ENCODE peak calls at places on chromosomes 13 and 19, in five cellular contexts. One of them, this sample, is unnamed.

GRCh38 chr13:101415358-101416174 is 742 bp downstream of the NALCN start:
- DNase-seq in psoas muscle: no peak
- DNase-seq in astrocyte of the cerebellum: no peak
- DNase-seq in occipital lobe: no peak
- DNase-seq in DMS153: no peak
- DNase-seq in this sample: no peak

GRCh38 chr19:5824791-5825577 is 14.5 kb downstream of the FUT6 start:
- DNase-seq in psoas muscle: no peak
- DNase-seq in astrocyte of the cerebellum: no peak
- DNase-seq in occipital lobe: no peak
- DNase-seq in DMS153: no peak
- DNase-seq in this sample: no peak

GRCh38 chr13:27182844-27183497 is 11.4 kb upstream of the USP12 start:
- DNase-seq in psoas muscle: peak
- DNase-seq in astrocyte of the cerebellum: peak
- DNase-seq in occipital lobe: no peak
- DNase-seq in DMS153: no peak
- DNase-seq in this sample: peak

GRCh38 chr13:30466358-30466714 is 600 bp upstream of the HMGB1 start:
- DNase-seq in psoas muscle: no peak
- DNase-seq in astrocyte of the cerebellum: no peak
- DNase-seq in occipital lobe: no peak
- DNase-seq in DMS153: no peak
- DNase-seq in this sample: no peak

GRCh38 chr13:111911141-111911720 is 155.7 kb upstream of the SOX1 start:
- DNase-seq in psoas muscle: no peak
- DNase-seq in astrocyte of the cerebellum: no peak
- DNase-seq in occipital lobe: no peak
- DNase-seq in DMS153: no peak
- DNase-seq in this sample: no peak

GRCh38 chr19:41298327-41298964 is 11.5 kb upstream of the CCDC97 start:
- DNase-seq in psoas muscle: peak
- DNase-seq in astrocyte of the cerebellum: peak
- DNase-seq in occipital lobe: no peak
- DNase-seq in DMS153: peak
- DNase-seq in this sample: no peak

GRCh38 chr13:41766439-41766838 is 194.5 kb downstream of the VWA8 start:
- DNase-seq in psoas muscle: no peak
- DNase-seq in astrocyte of the cerebellum: no peak
- DNase-seq in occipital lobe: no peak
- DNase-seq in DMS153: no peak
- DNase-seq in this sample: no peak

GRCh38 chr13:41542281-41542680 is 84.9 kb downstream of the RGCC start:
- DNase-seq in psoas muscle: no peak
- DNase-seq in astrocyte of the cerebellum: no peak
- DNase-seq in occipital lobe: no peak
- DNase-seq in DMS153: no peak
- DNase-seq in this sample: no peak

GRCh38 chr19:28154077-28154476 is 1058.9 kb downstream of the UQCRFS1 start:
- DNase-seq in psoas muscle: no peak
- DNase-seq in astrocyte of the cerebellum: no peak
- DNase-seq in occipital lobe: no peak
- DNase-seq in DMS153: no peak
- DNase-seq in this sample: no peak

GRCh38 chr13:107807306-107808073 is 407.8 kb downstream of the LIG4 start:
- DNase-seq in psoas muscle: no peak
- DNase-seq in astrocyte of the cerebellum: peak
- DNase-seq in occipital lobe: no peak
- DNase-seq in DMS153: peak
- DNase-seq in this sample: no peak

GRCh38 chr19:751501-752341 is 809 bp downstream of the MISP start:
- DNase-seq in psoas muscle: no peak
- DNase-seq in astrocyte of the cerebellum: no peak
- DNase-seq in occipital lobe: no peak
- DNase-seq in DMS153: no peak
- DNase-seq in this sample: peak

GRCh38 chr13:110138009-110138699 is 168.8 kb downstream of the COL4A1 start:
- DNase-seq in psoas muscle: peak
- DNase-seq in astrocyte of the cerebellum: no peak
- DNase-seq in occipital lobe: peak
- DNase-seq in DMS153: peak
- DNase-seq in this sample: peak

GRCh38 chr13:99287544-99287943 is 19.7 kb downstream of the GPR183 start:
- DNase-seq in psoas muscle: peak
- DNase-seq in astrocyte of the cerebellum: no peak
- DNase-seq in occipital lobe: no peak
- DNase-seq in DMS153: no peak
- DNase-seq in this sample: no peak

GRCh38 chr13:39952244-39953233 is 297.1 kb downstream of the COG6 start:
- DNase-seq in psoas muscle: no peak
- DNase-seq in astrocyte of the cerebellum: no peak
- DNase-seq in occipital lobe: no peak
- DNase-seq in DMS153: no peak
- DNase-seq in this sample: no peak

GRCh38 chr13:113791761-113792160 is 32.7 kb downstream of the TMEM255B start:
- DNase-seq in psoas muscle: peak
- DNase-seq in astrocyte of the cerebellum: no peak
- DNase-seq in occipital lobe: no peak
- DNase-seq in DMS153: no peak
- DNase-seq in this sample: no peak

GRCh38 chr19:12796146-12797071 is 5.1 kb downstream of the JUNB start:
- DNase-seq in psoas muscle: peak
- DNase-seq in astrocyte of the cerebellum: peak
- DNase-seq in occipital lobe: peak
- DNase-seq in DMS153: peak
- DNase-seq in this sample: no peak

GRCh38 chr19:33384983-33385382 is 11.5 kb downstream of the CEBPG start:
- DNase-seq in psoas muscle: no peak
- DNase-seq in astrocyte of the cerebellum: no peak
- DNase-seq in occipital lobe: no peak
- DNase-seq in DMS153: no peak
- DNase-seq in this sample: no peak

This sample was measured in kidney epithelial cell.